ENCODE peak calls at places on chromosome 1, in seven cellular contexts. Y, O, G, N, L, V and F are unnamed samples.

GRCh38 chr1:56068908-56069307 is 510.5 kb downstream of the PLPP3 start:
- DNase-seq in V (no peak), G (peak; percentile 39), Y (no peak), O (no peak), N (no peak), L (peak; percentile 78), F (no peak)

GRCh38 chr1:231969078-231969477 is 342.5 kb downstream of the DISC1 start:
- DNase-seq in Y (no peak), N (no peak), V (no peak), L (no peak), G (no peak), O (no peak), F (no peak)

GRCh38 chr1:159302036-159302435 is at the start of gene FCER1A:
- DNase-seq in Y (no peak), N (no peak), V (no peak), L (no peak), G (no peak), O (no peak), F (no peak)

GRCh38 chr1:155131285-155131684 is 3.6 kb downstream of the EFNA1 start:
- DNase-seq in N (no peak), G (no peak), L (no peak), Y (no peak), O (no peak), V (no peak), F (no peak)

GRCh38 chr1:9107156-9107555 is 21.7 kb downstream of the GPR157 start:
- DNase-seq in V (no peak), G (peak; percentile 48), O (no peak), Y (peak; percentile 13), L (no peak), N (peak; percentile 28), F (no peak)

GRCh38 chr1:175493321-175493998 is 249.9 kb downstream of the TNR start:
- DNase-seq in O (no peak), N (no peak), G (no peak), V (no peak), Y (no peak), L (no peak), F (no peak)

GRCh38 chr1:54768093-54768492 is 3.8 kb upstream of the PARS2 start:
- DNase-seq in V (no peak), Y (no peak), L (peak; percentile 31), N (peak; percentile 33), O (peak; percentile 14), G (peak; percentile 12), F (no peak)

GRCh38 chr1:64664287-64664686 is 80.6 kb upstream of the RAVER2 start:
- DNase-seq in N (no peak), Y (no peak), V (no peak), O (no peak), G (no peak), L (no peak), F (peak; percentile 33)

GRCh38 chr1:84135341-84135740 is 8.7 kb upstream of the PRKACB start:
- DNase-seq in V (no peak), O (no peak), G (no peak), Y (no peak), N (no peak), L (no peak), F (no peak)

GRCh38 chr1:31702836-31703404 is 897 bp downstream of the COL16A1 start:
- DNase-seq in L (no peak), G (no peak), N (no peak), V (no peak), O (peak; percentile 33), Y (no peak), F (no peak)

GRCh38 chr1:151897861-151898468 is 11.3 kb downstream of the THEM4 start:
- DNase-seq in O (no peak), V (no peak), N (no peak), G (no peak), L (no peak), Y (no peak), F (no peak)

GRCh38 chr1:9066945-9067807 is 2.3 kb downstream of the SLC2A5 start:
- DNase-seq in Y (peak; percentile 73), O (peak; percentile 96), G (peak; percentile 88), N (peak; percentile 94), V (no peak), L (peak; percentile 64), F (no peak)

GRCh38 chr1:234554478-234555311 is 55.3 kb downstream of the IRF2BP2 start:
- DNase-seq in V (no peak), O (no peak), G (peak; percentile 18), Y (no peak), N (no peak), L (no peak), F (no peak)

GRCh38 chr1:147389532-147390184 is 147.2 kb downstream of the CHD1L start:
- DNase-seq in G (peak; percentile 68), Y (no peak), O (peak; percentile 51), L (peak; percentile 82), N (peak; percentile 79), V (peak; percentile 9), F (peak; percentile 12)

GRCh38 chr1:5481889-5482288 is 510.3 kb downstream of the NPHP4 start:
- DNase-seq in G (no peak), O (no peak), V (no peak), N (no peak), Y (peak; percentile 66), L (peak; percentile 3), F (peak; percentile 25)
- TF ChIP-seq CTCF in G (no peak), O (no peak), V (no peak), N (no peak), Y (no peak), L (peak; percentile 19), F (peak; percentile 56)

GRCh38 chr1:43970911-43971310 is 1.1 kb downstream of the DPH2 start:
- DNase-seq in L (no peak), Y (no peak), G (no peak), N (no peak), O (no peak), V (no peak), F (no peak)

GRCh38 chr1:43968348-43968948 is 1.4 kb upstream of the DPH2 start:
- DNase-seq in N (peak; percentile 46), L (peak; percentile 44), V (no peak), G (peak; percentile 50), O (peak; percentile 36), Y (no peak), F (peak; percentile 57)

GRCh38 chr1:43970502-43970901 is 692 bp downstream of the DPH2 start:
- DNase-seq in Y (no peak), L (no peak), V (no peak), O (no peak), G (no peak), N (no peak), F (no peak)

GRCh38 chr1:43969416-43969745 is 429 bp upstream of the DPH2 start:
- DNase-seq in L (no peak), G (no peak), V (no peak), O (no peak), Y (no peak), N (no peak), F (no peak)

DNA sequence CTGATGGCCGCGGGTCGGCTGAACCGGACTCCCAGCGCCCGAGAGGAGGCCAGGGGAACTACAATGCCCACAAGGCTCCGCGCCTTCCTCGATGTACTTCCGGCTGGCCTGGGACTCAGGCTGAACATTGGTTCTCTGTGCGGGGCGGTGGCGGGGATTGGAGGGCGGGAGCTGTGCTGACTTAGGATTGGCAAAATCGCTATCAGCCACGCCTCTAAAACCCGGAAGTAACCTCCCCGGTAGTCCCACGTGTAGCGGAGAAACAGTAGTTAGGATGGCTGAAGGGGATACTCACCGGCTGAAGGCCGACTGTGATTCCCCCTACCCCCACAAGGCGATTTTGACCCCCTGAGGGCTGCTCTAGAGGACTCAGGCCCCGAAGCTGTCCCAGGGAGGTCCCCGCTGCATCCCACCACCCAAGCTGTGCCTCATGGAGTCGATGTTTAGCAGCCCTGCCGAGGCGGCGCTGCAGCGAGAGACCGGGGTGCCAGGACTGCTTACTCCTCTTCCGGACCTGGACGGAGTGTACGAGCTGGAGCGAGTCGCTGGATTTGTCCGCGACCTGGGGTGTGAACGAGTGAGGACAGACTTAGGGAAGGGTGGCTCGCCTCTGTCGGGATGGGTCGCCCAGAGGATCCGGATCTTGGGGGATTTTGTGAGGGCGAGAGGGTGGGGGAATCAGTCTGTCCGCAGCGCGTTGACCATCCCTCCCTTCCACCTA is at the start of gene DPH2:
- DNase-seq in Y (peak; percentile 99), L (peak; percentile 97), O (peak; percentile 97), N (peak; percentile 99), G (peak; percentile 98), V (peak; percentile 91), F (peak; percentile 88)
- TF ChIP-seq CTCF in Y (peak; percentile 12), L (peak; percentile 35), O (peak; percentile 7), N (no peak), G (no peak), V (peak; percentile 28), F (no peak)

GRCh38 chr1:90723561-90724108 is 6.5 kb upstream of the BARHL2 start:
- DNase-seq in O (no peak), Y (no peak), V (no peak), N (no peak), G (no peak), L (no peak), F (no peak)
- TF ChIP-seq CTCF in O (peak; percentile 7), Y (no peak), V (peak; percentile 40), N (no peak), G (peak; percentile 22), L (peak; percentile 45), F (peak; percentile 48)

GRCh38 chr1:196933531-196934189 is 9.9 kb upstream of the CFHR2 start:
- DNase-seq in G (no peak), L (no peak), N (no peak), O (no peak), V (no peak), Y (peak; percentile 67), F (no peak)
- TF ChIP-seq CTCF in G (no peak), L (no peak), N (no peak), O (no peak), V (no peak), Y (no peak), F (no peak)

GRCh38 chr1:15310544-15310943 is 63.5 kb downstream of the FHAD1 start:
- DNase-seq in G (no peak), N (no peak), O (no peak), L (no peak), V (no peak), Y (no peak), F (no peak)

GRCh38 chr1:15305366-15305765 is 58.3 kb downstream of the FHAD1 start:
- DNase-seq in L (no peak), N (peak; percentile 67), Y (no peak), V (no peak), O (no peak), G (peak; percentile 57), F (no peak)

GRCh38 chr1:15308135-15308534 is 61.1 kb downstream of the FHAD1 start:
- DNase-seq in V (no peak), O (no peak), G (no peak), N (no peak), L (no peak), Y (no peak), F (no peak)

GRCh38 chr1:15311122-15311822 is 64.2 kb downstream of the FHAD1 start:
- DNase-seq in O (no peak), G (no peak), L (no peak), Y (no peak), N (no peak), V (no peak), F (no peak)

DNA sequence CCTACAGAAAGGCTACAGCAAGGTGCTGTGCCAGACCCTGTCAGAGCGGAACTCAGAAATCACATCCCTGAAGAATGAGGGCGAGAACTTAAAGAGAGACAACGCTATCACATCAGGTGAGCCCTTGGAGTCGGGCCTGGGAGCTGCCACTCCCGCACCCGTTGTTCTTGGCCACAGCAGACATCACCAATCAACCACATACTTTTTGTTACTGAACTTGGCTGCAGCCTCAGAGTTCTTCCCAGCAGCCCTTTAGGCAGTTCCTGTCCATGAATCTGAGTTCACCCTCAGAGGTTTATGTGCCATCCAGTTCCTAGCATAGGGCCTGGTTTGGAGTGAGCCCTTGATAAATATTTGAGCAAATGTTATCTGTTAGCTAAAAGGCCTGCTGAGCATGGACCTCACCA is 61.6 kb downstream of the FHAD1 start:
- DNase-seq in O (no peak), V (no peak), Y (no peak), L (no peak), N (no peak), G (no peak), F (no peak)
- TF ChIP-seq CTCF in O (no peak), V (no peak), Y (no peak), L (no peak), N (no peak), G (no peak), F (no peak)